ENCODE peak calls at places on chromosomes 3 and 15, in four cellular contexts. Q is NCI-H345; Z is activated T-helper 1 cell treated with anti-CD3 and anti-CD28 coated beads, Interleukin-2, amount 50 U/mL, for 16 hours; L is fibroblast of mammary gland. T is an unnamed sample.
A peak's percentile ranks its signal among the peaks of the same experiment; 100 is the strongest.

GRCh38 chr3:48194446-48195071 is 6.3 kb upstream of the CDC25A start:
- DNase-seq in Q (peak; percentile 46), Z (no peak), L (peak; percentile 64), T (peak; percentile 56)

GRCh38 chr3:54527521-54527920 is 400.3 kb downstream of the LRTM1 start:
- DNase-seq in Q (no peak), Z (no peak), L (no peak), T (no peak)

GRCh38 chr3:175398676-175399075 is 539.5 kb downstream of the NAALADL2 start:
- DNase-seq in Q (no peak), Z (no peak), L (peak; percentile 74), T (no peak)

GRCh38 chr15:69011641-69012040 is 2.9 kb upstream of the NOX5 start:
- DNase-seq in Q (no peak), Z (no peak), L (no peak), T (no peak)

GRCh38 chr3:43861635-43862034 is 170.9 kb downstream of the ABHD5 start:
- DNase-seq in Q (no peak), Z (no peak), L (no peak), T (no peak)

GRCh38 chr3:174408310-174408709 is 450.8 kb upstream of the NAALADL2 start:
- DNase-seq in Q (no peak), Z (no peak), L (peak; percentile 63), T (no peak)

GRCh38 chr15:96230557-96231181 is 99.8 kb upstream of the NR2F2 start:
- DNase-seq in Q (peak; percentile 11), Z (no peak), L (peak; percentile 65), T (peak; percentile 69)

GRCh38 chr15:31974855-31975421 is 55.4 kb upstream of the CHRNA7 start:
- DNase-seq in Q (peak; percentile 68), Z (no peak), L (peak; percentile 11), T (peak; percentile 21)

GRCh38 chr3:134074790-134075567 is 45.3 kb upstream of the SLCO2A1 start:
- DNase-seq in Q (no peak), Z (no peak), L (no peak), T (peak; percentile 20)

GRCh38 chr3:149726716-149727407 is 25.4 kb downstream of the COMMD2 start:
- DNase-seq in Q (no peak), Z (no peak), L (peak; percentile 28), T (no peak)

GRCh38 chr15:39230917-39231285 is 350.0 kb upstream of the THBS1 start:
- DNase-seq in Q (no peak), Z (no peak), L (no peak), T (no peak)

GRCh38 chr3:149131594-149131993 is 2.2 kb downstream of the HPS3 start:
- DNase-seq in Q (no peak), Z (no peak), L (no peak), T (no peak)

GRCh38 chr3:12963869-12964712 is 109.1 kb downstream of the IQSEC1 start:
- DNase-seq in Q (no peak), Z (no peak), L (peak; percentile 78), T (no peak)

GRCh38 chr3:172918165-172918564 is 167.6 kb downstream of the ECT2 start:
- DNase-seq in Q (no peak), Z (no peak), L (peak; percentile 10), T (peak; percentile 52)

GRCh38 chr15:65323071-65323511 is 18.6 kb downstream of the RNU5B-1 start:
- DNase-seq in Q (peak; percentile 60), Z (no peak), L (peak; percentile 39), T (no peak)

T was measured in SJSA1.